ENCODE peak calls at places on chromosomes 7 and 10, in eight cellular contexts. R is IMR-90, F is mesenchymal stem cell, B is colonic mucosa, Q is PC-3, U is astrocyte, E is Karpas-422, V is mesendoderm. M is an unnamed sample.
A peak's percentile ranks its signal among the peaks of the same experiment; 100 is the strongest.

GRCh38 chr7:100694196-100694745 is at the start of gene GIGYF1:
- DNase-seq in R (peak; percentile 58), F (peak; percentile 71), B (peak; percentile 72), Q (peak; percentile 36), U (peak; percentile 20), E (peak; percentile 85), V (peak; percentile 69), M (peak; percentile 87)

GRCh38 chr10:10831085-10831484 is 186.6 kb upstream of the CELF2 start:
- DNase-seq in R (peak; percentile 91), F (peak; percentile 95), B (no peak), Q (peak; percentile 4), U (peak; percentile 86), E (no peak), V (peak; percentile 30), M (no peak)

GRCh38 chr10:127757033-127757432 is 20.0 kb downstream of the FOXI2 start:
- DNase-seq in R (no peak), F (no peak), B (no peak), Q (no peak), U (no peak), E (peak; percentile 45), V (no peak), M (peak; percentile 69)

GRCh38 chr7:75989084-75989725 is 5.2 kb downstream of the TMEM120A start:
- DNase-seq in R (no peak), F (no peak), B (peak; percentile 17), Q (no peak), U (no peak), E (no peak), V (peak; percentile 42), M (no peak)

GRCh38 chr7:64871761-64872160 is 31.3 kb upstream of the ZNF273 start:
- DNase-seq in R (no peak), F (no peak), B (peak; percentile 6), Q (no peak), U (no peak), E (no peak), V (no peak), M (no peak)

GRCh38 chr7:128812514-128813168 is 17.6 kb upstream of the FLNC start:
- DNase-seq in R (no peak), F (no peak), B (no peak), Q (no peak), U (no peak), E (no peak), V (no peak), M (peak; percentile 62)

GRCh38 chr7:26723140-26723539 is 141.2 kb downstream of the SKAP2 start:
- DNase-seq in R (no peak), F (no peak), B (no peak), Q (no peak), U (no peak), E (no peak), V (no peak), M (peak; percentile 48)

GRCh38 chr7:4851459-4852422 is 10.1 kb downstream of the PAPOLB start:
- DNase-seq in R (no peak), F (peak; percentile 42), B (no peak), Q (peak; percentile 18), U (peak; percentile 1), E (no peak), V (no peak), M (no peak)

GRCh38 chr7:2169923-2170575 is 62.7 kb downstream of the MAD1L1 start:
- DNase-seq in R (no peak), F (no peak), B (no peak), Q (no peak), U (no peak), E (no peak), V (no peak), M (no peak)

GRCh38 chr10:97408496-97408992 is 7.4 kb upstream of the RRP12 start:
- DNase-seq in R (no peak), F (no peak), B (peak; percentile 70), Q (peak; percentile 64), U (no peak), E (no peak), V (no peak), M (no peak)

GRCh38 chr10:69101451-69102095 is 13.7 kb downstream of the SRGN start:
- DNase-seq in R (peak; percentile 38), F (peak; percentile 9), B (no peak), Q (peak; percentile 63), U (peak; percentile 53), E (no peak), V (no peak), M (no peak)

GRCh38 chr10:26938578-26938977 is 77.8 kb upstream of the ABI1 start:
- DNase-seq in R (no peak), F (no peak), B (no peak), Q (no peak), U (no peak), E (no peak), V (peak; percentile 84), M (peak; percentile 48)

DNA sequence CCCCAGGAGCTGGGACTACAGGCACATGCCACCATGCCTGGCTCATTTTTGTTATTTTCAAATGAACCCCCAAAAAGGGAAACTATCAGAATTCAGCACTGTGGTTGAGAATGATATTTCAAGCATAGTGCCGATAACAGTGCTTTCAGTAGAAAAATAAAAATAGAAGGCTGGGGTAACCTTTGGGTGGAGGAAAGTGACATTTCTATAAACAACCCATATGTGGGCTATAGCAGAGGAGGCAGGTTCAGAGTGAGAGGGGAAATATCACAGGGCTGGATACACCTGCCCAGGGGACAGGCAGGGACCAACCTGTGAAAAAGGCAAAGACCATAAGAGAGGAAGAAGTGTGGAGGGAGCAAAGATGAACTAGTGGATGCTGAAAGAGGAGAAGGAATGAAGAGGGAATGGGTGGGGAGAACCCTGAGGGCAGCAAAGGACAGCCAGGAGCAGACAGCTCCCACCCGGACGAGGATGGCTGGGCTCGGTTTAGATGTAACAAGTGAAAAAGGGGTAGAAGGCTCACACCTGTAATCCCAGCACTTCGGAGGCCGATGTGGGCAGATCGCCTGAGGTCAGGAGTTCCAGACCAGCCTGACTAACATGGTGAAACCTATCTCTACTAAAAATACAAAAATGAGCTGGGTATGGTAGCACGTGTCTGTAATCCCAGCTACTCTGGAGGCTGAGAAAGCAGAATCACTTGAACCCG is 56.5 kb downstream of the MAP3K8 start:
- DNase-seq in R (no peak), F (no peak), B (no peak), Q (no peak), U (no peak), E (peak; percentile 71), V (no peak), M (no peak)
- H3K9ac ChIP-seq in R (no peak overlapping the region), F (no peak overlapping the region), B (no peak overlapping the region), Q (no peak overlapping the region), U (no peak overlapping the region), E (peak overlapping the region; percentile 67), V (no peak overlapping the region), M (no peak overlapping the region)

GRCh38 chr10:7410800-7411670 is at the start of gene SFMBT2:
- DNase-seq in R (peak; percentile 49), F (peak; percentile 85), B (peak; percentile 42), Q (peak; percentile 27), U (peak; percentile 31), E (peak; percentile 95), V (peak; percentile 91), M (peak; percentile 88)

GRCh38 chr10:7411671-7412481 is 1.0 kb upstream of the SFMBT2 start:
- DNase-seq in R (no peak), F (no peak), B (peak; percentile 22), Q (no peak), U (no peak), E (no peak), V (peak; percentile 57), M (no peak)

GRCh38 chr10:7409045-7409731 is 1.6 kb downstream of the SFMBT2 start:
- DNase-seq in R (no peak), F (peak; percentile 47), B (peak; percentile 29), Q (peak; percentile 8), U (no peak), E (peak; percentile 89), V (peak; percentile 45), M (peak; percentile 79)

GRCh38 chr10:7409732-7410168 is 1.1 kb downstream of the SFMBT2 start:
- DNase-seq in R (no peak), F (peak; percentile 44), B (peak; percentile 20), Q (no peak), U (no peak), E (peak; percentile 59), V (peak; percentile 23), M (peak; percentile 58)

DNA sequence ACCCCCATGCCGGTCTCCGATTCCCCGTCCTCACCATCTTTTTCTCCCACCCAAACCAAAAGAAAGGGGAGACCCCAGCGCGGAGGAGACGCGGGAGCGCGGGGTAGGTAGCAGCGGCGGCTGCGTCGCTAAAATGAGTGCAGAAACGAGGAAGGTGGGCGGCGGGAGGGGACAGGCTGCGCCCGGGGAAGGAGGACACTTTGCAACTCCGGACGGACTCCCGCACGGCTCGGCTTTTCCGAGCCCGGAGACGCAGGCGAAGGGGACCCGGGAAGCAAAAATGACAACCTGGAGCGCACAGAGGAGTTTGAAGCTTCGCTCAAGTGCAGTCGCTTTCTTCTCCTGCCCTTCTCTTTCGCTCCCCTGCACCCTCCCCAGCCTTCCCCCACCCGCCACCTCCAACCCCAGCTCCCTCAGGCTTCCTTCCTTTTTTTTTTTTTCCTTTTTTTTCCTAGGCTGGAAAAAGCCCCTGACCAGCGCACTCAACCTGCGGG is 481 bp downstream of the SFMBT2 start:
- DNase-seq in R (peak; percentile 10), F (peak; percentile 39), B (peak; percentile 20), Q (no peak), U (no peak), E (peak; percentile 75), V (peak; percentile 87), M (peak; percentile 81)
- H3K27ac ChIP-seq in R (no peak overlapping the region), F (no peak overlapping the region), B (peak overlapping the region; percentile 16), Q (peak overlapping the region; percentile 32), U (no peak overlapping the region), E (peak overlapping the region; percentile 91), V (no peak overlapping the region), M (no peak overlapping the region)

GRCh38 chr7:107999814-108000560 is 3.0 kb downstream of the LAMB1 start:
- DNase-seq in R (peak; percentile 60), F (peak; percentile 52), B (no peak), Q (no peak), U (peak; percentile 84), E (no peak), V (peak; percentile 89), M (no peak)
- H3K9ac ChIP-seq in R (peak overlapping the region; percentile 47), F (no peak overlapping the region), B (peak overlapping the region; percentile 14), Q (no peak overlapping the region), U (peak overlapping the region; percentile 95), E (no peak overlapping the region), V (no peak overlapping the region), M (peak overlapping the region; percentile 88)

GRCh38 chr10:15314482-15315070 is 56.5 kb downstream of the FAM171A1 start:
- DNase-seq in R (no peak), F (no peak), B (no peak), Q (no peak), U (no peak), E (no peak), V (no peak), M (no peak)

GRCh38 chr10:15315286-15315685 is 55.8 kb downstream of the FAM171A1 start:
- DNase-seq in R (no peak), F (no peak), B (no peak), Q (no peak), U (no peak), E (no peak), V (no peak), M (no peak)

GRCh38 chr10:15313034-15313433 is 58.1 kb downstream of the FAM171A1 start:
- DNase-seq in R (no peak), F (peak; percentile 34), B (no peak), Q (no peak), U (no peak), E (no peak), V (no peak), M (no peak)

GRCh38 chr10:15311885-15312280 is 59.2 kb downstream of the FAM171A1 start:
- DNase-seq in R (no peak), F (no peak), B (no peak), Q (no peak), U (no peak), E (no peak), V (no peak), M (no peak)

DNA sequence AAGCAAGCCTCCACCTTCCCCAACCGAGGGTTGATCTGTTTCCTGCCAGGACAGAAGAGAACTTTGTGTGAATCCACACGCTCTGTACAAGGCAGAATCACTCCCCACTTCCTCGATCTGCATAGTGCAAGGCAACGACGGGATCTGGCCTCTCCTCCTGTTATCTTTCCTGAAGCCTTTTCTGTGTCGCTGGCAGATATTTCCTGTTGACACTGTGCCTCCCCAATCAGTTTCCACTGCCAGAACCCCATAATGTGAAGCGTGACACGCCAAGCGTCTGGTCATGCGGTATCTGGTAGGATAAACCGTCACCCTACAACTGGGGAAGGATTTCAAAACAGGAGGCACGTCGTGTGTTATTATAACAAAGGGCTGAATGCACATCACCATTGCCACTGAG is 57.2 kb downstream of the FAM171A1 start:
- DNase-seq in R (no peak), F (peak; percentile 71), B (no peak), Q (no peak), U (no peak), E (no peak), V (peak; percentile 67), M (no peak)
- H3K27ac ChIP-seq in R (no peak overlapping the region), F (peak overlapping the region; percentile 5), B (no peak overlapping the region), Q (no peak overlapping the region), U (no peak overlapping the region), E (no peak overlapping the region), V (no peak overlapping the region), M (peak overlapping the region; percentile 46)